ENCODE peak calls at places on chromosomes 5 and 9, in eight cellular contexts. S, L, N, H, M, A, V and Q are unnamed samples.
A peak's percentile ranks its signal among the peaks of the same experiment; 100 is the strongest.

GRCh38 chr9:35257986-35258664 is 96.3 kb downstream of the UNC13B start:
- DNase-seq in N (no peak), H (no peak), S (no peak), A (no peak), L (no peak), V (peak; percentile 8), M (no peak), Q (no peak)

GRCh38 chr5:136328097-136328496 is 37.2 kb downstream of the TRPC7 start:
- DNase-seq in H (no peak), M (no peak), N (no peak), S (no peak), V (no peak), L (no peak), A (no peak), Q (no peak)

GRCh38 chr5:73792687-73793320 is 166.8 kb downstream of the ARHGEF28 start:
- DNase-seq in H (peak; percentile 86), S (peak; percentile 78), L (peak; percentile 61), N (peak; percentile 71), V (peak; percentile 60), M (peak; percentile 76), A (peak; percentile 86), Q (peak; percentile 82)

GRCh38 chr9:71628247-71628646 is 140.1 kb downstream of the CEMIP2 start:
- DNase-seq in H (no peak), L (no peak), V (no peak), N (no peak), S (no peak), A (no peak), M (peak; percentile 6), Q (no peak)

GRCh38 chr5:89769975-89770374 is 639.6 kb downstream of the CETN3 start:
- DNase-seq in M (peak; percentile 1), N (no peak), A (no peak), S (no peak), H (no peak), V (no peak), L (no peak), Q (no peak)

GRCh38 chr9:127531676-127532075 is 80.4 kb downstream of the LRSAM1 start:
- DNase-seq in V (no peak), M (no peak), N (no peak), H (no peak), A (no peak), S (no peak), L (no peak), Q (no peak)

GRCh38 chr9:98822661-98823060 is 15.2 kb downstream of the GALNT12 start:
- DNase-seq in A (no peak), N (no peak), L (no peak), H (no peak), M (no peak), S (no peak), V (no peak), Q (no peak)

GRCh38 chr5:93675458-93676450 is 65.6 kb downstream of the POU5F2 start:
- DNase-seq in N (no peak), L (no peak), H (no peak), S (no peak), V (no peak), M (peak; percentile 49), A (no peak), Q (no peak)

GRCh38 chr5:60163762-60164161 is 270.2 kb upstream of the PDE4D start:
- DNase-seq in M (no peak), L (no peak), N (no peak), S (no peak), A (no peak), H (no peak), V (no peak), Q (no peak)

GRCh38 chr9:129781991-129782390 is 21.0 kb upstream of the TOR1B start:
- DNase-seq in S (no peak), L (no peak), N (no peak), V (no peak), M (no peak), A (no peak), H (no peak), Q (no peak)

GRCh38 chr9:97811534-97812246 is 41.3 kb upstream of the FOXE1 start:
- DNase-seq in V (no peak), A (no peak), N (no peak), H (no peak), L (no peak), S (no peak), M (peak; percentile 63), Q (no peak)

GRCh38 chr9:37953775-37954437 is 50.0 kb upstream of the SLC25A51 start:
- DNase-seq in S (no peak), M (peak; percentile 100), N (no peak), L (no peak), V (no peak), H (peak; percentile 63), A (no peak), Q (peak; percentile 84)

GRCh38 chr9:34560574-34561229 is 28.8 kb downstream of the CNTFR start:
- DNase-seq in S (peak; percentile 64), V (no peak), L (no peak), A (no peak), H (no peak), M (no peak), N (no peak), Q (no peak)

GRCh38 chr9:119020730-119021333 is 348.4 kb downstream of the BRINP1 start:
- DNase-seq in V (no peak), M (no peak), S (no peak), L (no peak), H (no peak), N (no peak), A (no peak), Q (no peak)

GRCh38 chr9:21252727-21253547 is 13.1 kb upstream of the IFNA14 start:
- DNase-seq in S (no peak), L (no peak), H (no peak), V (peak; percentile 30), A (no peak), M (peak; percentile 14), N (no peak), Q (peak; percentile 32)

GRCh38 chr9:10387282-10387681 is 225.5 kb downstream of the PTPRD start:
- DNase-seq in M (no peak), L (no peak), H (no peak), A (no peak), V (no peak), N (no peak), S (no peak), Q (no peak)

GRCh38 chr5:61840354-61840753 is 465.7 kb upstream of the KIF2A start:
- DNase-seq in A (no peak), V (no peak), N (no peak), M (no peak), L (no peak), S (no peak), H (no peak), Q (no peak)

DNA sequence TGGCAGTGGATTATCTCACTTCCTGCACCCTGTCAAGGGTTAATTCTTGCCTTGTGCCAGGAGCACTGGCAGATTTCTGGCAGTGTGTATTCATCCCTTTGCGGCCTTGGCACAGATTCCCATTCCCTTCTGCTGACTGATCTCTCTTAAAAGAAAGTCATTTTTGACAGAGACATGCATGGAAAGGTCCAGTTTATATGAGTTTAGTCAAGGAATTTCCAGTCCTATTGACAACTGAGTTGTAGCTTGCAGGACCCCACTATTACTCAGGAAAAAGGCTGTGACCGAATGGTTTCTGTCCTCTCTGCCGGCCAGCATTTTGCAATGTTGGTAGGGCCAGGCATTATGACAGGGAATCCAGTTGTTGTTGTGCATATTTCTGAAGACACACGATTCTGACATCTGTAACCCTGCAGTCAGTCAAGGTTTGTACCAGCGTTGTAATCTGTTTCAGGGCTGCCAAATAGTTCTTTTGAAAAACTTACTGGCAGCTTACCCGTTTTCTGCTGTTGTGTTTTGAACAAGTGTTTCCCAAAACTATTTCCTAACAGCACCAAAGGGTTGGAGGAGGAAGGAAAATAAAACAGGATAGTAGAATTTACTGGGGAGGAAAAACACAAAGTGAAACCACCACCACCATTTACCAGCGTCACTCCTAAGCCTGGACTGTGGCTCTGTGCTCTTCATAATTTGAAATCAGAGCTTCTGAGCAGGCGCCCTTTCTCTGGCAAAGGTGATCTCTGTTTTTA is 243.4 kb upstream of the KLF4 start:
- DNase-seq in H (peak; percentile 64), V (peak; percentile 39), L (no peak), M (peak; percentile 73), A (no peak), S (peak; percentile 49), N (no peak), Q (peak; percentile 80)
- H3K4me3 ChIP-seq in H (peak overlapping the region; percentile 23), V (no peak overlapping the region), L (peak overlapping the region; percentile 3), M (peak overlapping the region; percentile 23), A (no peak overlapping the region), S (no peak overlapping the region), N (peak overlapping the region; percentile 22), Q (no peak overlapping the region)

DNA sequence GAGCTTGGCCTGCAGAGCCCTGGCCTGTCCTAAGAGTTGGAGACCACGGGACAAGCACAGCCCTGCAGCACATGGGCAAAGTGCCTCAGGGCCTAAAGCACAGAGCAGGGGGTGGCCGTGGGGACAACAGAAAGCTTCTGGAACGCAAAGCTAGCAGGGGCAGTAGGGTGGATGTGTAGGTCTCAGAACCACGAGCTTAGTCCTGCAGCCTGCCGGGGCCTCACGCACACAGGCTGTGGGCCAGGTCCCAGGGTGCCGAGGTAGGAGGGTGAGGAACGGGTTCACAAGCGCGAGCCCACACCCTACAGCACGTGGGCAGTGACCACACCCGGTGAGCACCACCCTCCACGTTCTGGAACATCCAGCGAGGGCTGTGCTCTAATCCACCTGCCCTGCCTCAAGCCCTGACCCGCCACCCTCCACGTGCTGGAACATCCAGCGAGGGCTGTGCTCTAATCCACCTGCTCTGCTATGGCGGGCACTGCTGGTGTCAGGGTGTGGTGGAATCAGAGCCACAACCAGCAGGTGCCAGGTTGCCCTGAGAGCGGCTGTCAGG is 9.3 kb downstream of the CLPTM1L start:
- DNase-seq in A (no peak), V (no peak), H (no peak), M (no peak), L (no peak), S (no peak), N (no peak), Q (no peak)
- TF ChIP-seq POLR2A in A (no peak), V (no peak), H (no peak), M (no peak), L (no peak), S (no peak), N (no peak), Q (no peak)

DNA sequence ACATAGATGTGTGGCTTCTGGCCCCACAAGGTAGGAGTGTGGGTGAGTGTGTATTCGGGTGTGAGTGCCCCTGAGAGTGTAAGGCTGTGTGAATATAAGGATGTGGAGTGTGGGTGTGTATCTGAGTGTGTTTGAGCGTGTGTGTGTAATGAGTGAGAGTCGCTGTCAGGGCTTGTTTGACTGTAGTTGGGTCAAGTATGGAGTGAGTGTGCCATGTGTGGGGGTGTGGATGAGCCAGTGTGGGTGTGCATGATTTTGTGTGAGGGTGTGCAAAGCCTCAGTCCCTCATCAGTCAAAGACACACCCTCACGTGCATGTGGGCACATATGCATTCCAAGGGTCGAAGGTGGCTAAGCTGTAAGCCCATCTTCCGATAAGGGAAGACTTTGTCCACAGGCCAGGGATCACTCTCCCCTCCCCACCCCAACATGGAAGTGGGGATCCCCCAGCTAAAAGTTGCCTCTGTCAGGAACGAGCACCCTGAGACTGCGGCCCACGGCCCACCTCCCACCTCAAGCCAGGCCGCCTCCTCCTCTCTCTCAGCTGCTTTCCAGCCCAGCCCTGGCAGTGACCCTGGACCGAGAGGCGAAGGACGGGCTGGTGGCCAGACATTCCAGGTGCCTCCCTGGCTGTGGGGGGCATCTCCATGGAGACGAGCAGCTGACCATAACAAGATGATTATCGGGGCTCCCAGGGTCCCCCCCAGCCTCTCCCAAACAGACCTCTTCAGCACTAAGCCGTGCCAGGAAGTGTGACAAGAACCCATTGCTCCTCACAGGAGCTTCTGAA is 12.9 kb downstream of the AQP3 start:
- DNase-seq in H (no peak), V (no peak), N (no peak), S (no peak), M (no peak), A (no peak), L (no peak), Q (no peak)
- H3K4me1 ChIP-seq in H (no peaks in the 10 kb centered on the region), V (peaks cover 2% of the 10 kb centered on the region), N (peaks cover 8% of the 10 kb centered on the region), S (no peaks in the 10 kb centered on the region), M (peaks cover 1% of the 10 kb centered on the region), A (no peaks in the 10 kb centered on the region), L (peaks cover 7% of the 10 kb centered on the region), Q (no peaks in the 10 kb centered on the region)

GRCh38 chr5:143314664-143315063 is 88.8 kb downstream of the NR3C1 start:
- DNase-seq in S (no peak), H (no peak), V (no peak), L (no peak), N (no peak), M (peak; percentile 89), A (no peak), Q (no peak)
- H3K4me3 ChIP-seq in S (no peak overlapping the region), H (no peak overlapping the region), V (no peak overlapping the region), L (no peak overlapping the region), N (no peak overlapping the region), M (no peak overlapping the region), A (no peak overlapping the region), Q (no peak overlapping the region)